ENCODE peak calls at places on chromosome 6, in nine cellular contexts. W is tibial artery; Q is ELR; C is psoas muscle; L is NCI-H1694 treated with DMSO at 0.1 percent for 48 hours; B is anterior cingulate cortex; J is activated T-helper 2 cell treated with anti-CD3 and anti-CD28 coated beads, Interferon-gamma antibody, Interleukin-2, Interleukin-4, amounts not matched to agents 10 μg/mL and 5 μg/mL and 100 μg/mL, durations not matched to agents 14 hours and 24 hours and 36 hours; R is left colon; V is activated CD4-positive, alpha-beta T cell treated with anti-CD3 and anti-CD28 coated beads for 1 hour. I is an unnamed sample.

GRCh38 chr6:43978473-43979360 is 148.5 kb downstream of the MRPL14 start:
- DNase-seq in W (peak), Q (peak), C (no peak), L (no peak), B (no peak), J (no peak), R (no peak), V (peak), I (no peak)

GRCh38 chr6:135680964-135681913 is 170.3 kb upstream of the PDE7B start:
- DNase-seq in W (no peak), Q (no peak), C (no peak), L (no peak), B (peak), J (no peak), R (no peak), V (no peak), I (no peak)

GRCh38 chr6:165511807-165512206 is 151.2 kb downstream of the PDE10A start:
- DNase-seq in W (no peak), Q (no peak), C (no peak), L (no peak), B (no peak), J (no peak), R (no peak), V (no peak), I (no peak)

GRCh38 chr6:136249336-136249735 is 775 bp downstream of the MTFR2 start:
- DNase-seq in W (no peak), Q (peak), C (no peak), L (no peak), B (no peak), J (no peak), R (no peak), V (no peak), I (no peak)

GRCh38 chr6:46062312-46062711 is 46.7 kb upstream of the CLIC5 start:
- DNase-seq in W (no peak), Q (no peak), C (no peak), L (no peak), B (no peak), J (no peak), R (peak), V (no peak), I (no peak)

GRCh38 chr6:41967312-41968287 is 26.0 kb upstream of the CCND3 start:
- DNase-seq in W (peak), Q (peak), C (no peak), L (no peak), B (no peak), J (no peak), R (no peak), V (no peak), I (no peak)

GRCh38 chr6:29992792-29993191 is 50.5 kb downstream of the HLA-A start:
- DNase-seq in W (no peak), Q (peak), C (no peak), L (no peak), B (no peak), J (no peak), R (no peak), V (no peak), I (no peak)

GRCh38 chr6:18861182-18861581 is 474.0 kb downstream of the RNF144B start:
- DNase-seq in W (no peak), Q (no peak), C (no peak), L (no peak), B (no peak), J (no peak), R (no peak), V (no peak), I (no peak)

GRCh38 chr6:81797594-81797993 is 45.1 kb upstream of the TENT5A start:
- DNase-seq in W (no peak), Q (no peak), C (no peak), L (no peak), B (no peak), J (no peak), R (no peak), V (no peak), I (no peak)

GRCh38 chr6:37243816-37244370 is 13.7 kb upstream of the TBC1D22B start:
- DNase-seq in W (no peak), Q (no peak), C (no peak), L (no peak), B (no peak), J (no peak), R (no peak), V (no peak), I (no peak)

GRCh38 chr6:73888050-73888449 is 192.0 kb downstream of the CD109 start:
- DNase-seq in W (no peak), Q (no peak), C (no peak), L (no peak), B (no peak), J (no peak), R (no peak), V (no peak), I (no peak)

GRCh38 chr6:49336514-49337131 is 126.4 kb downstream of the MMUT start:
- DNase-seq in W (no peak), Q (no peak), C (no peak), L (no peak), B (no peak), J (no peak), R (peak), V (no peak), I (peak)

GRCh38 chr6:34496103-34496685 is 30.3 kb downstream of the PACSIN1 start:
- DNase-seq in W (no peak), Q (no peak), C (no peak), L (no peak), B (no peak), J (no peak), R (no peak), V (no peak), I (no peak)

GRCh38 chr6:109743739-109744138 is 52.6 kb downstream of the FIG4 start:
- DNase-seq in W (no peak), Q (peak), C (no peak), L (no peak), B (no peak), J (no peak), R (no peak), V (no peak), I (peak)

GRCh38 chr6:64815718-64816117 is 891.3 kb downstream of the EYS start:
- DNase-seq in W (no peak), Q (no peak), C (no peak), L (no peak), B (no peak), J (no peak), R (no peak), V (no peak), I (no peak)

GRCh38 chr6:41568585-41569384 is 22.6 kb downstream of the FOXP4 start:
- DNase-seq in W (no peak), Q (no peak), C (no peak), L (no peak), B (peak), J (no peak), R (no peak), V (no peak), I (no peak)

GRCh38 chr6:138038148-138038870 is 68.9 kb downstream of the PERP start:
- DNase-seq in W (no peak), Q (no peak), C (no peak), L (peak), B (no peak), J (no peak), R (no peak), V (no peak), I (no peak)

GRCh38 chr6:108566406-108566805 is 5.7 kb downstream of the FOXO3 start:
- DNase-seq in W (no peak), Q (no peak), C (no peak), L (no peak), B (no peak), J (no peak), R (no peak), V (no peak), I (no peak)

GRCh38 chr6:26240157-26240980 is 124.6 kb upstream of the BTN3A2 start:
- DNase-seq in W (peak), Q (peak), C (no peak), L (no peak), B (peak), J (peak), R (peak), V (peak), I (no peak)

GRCh38 chr6:14079433-14079832 is 38.1 kb upstream of the CD83 start:
- DNase-seq in W (no peak), Q (no peak), C (no peak), L (no peak), B (no peak), J (no peak), R (no peak), V (no peak), I (no peak)

GRCh38 chr6:139567095-139567494 is 192.6 kb upstream of the CITED2 start:
- DNase-seq in W (no peak), Q (no peak), C (no peak), L (no peak), B (no peak), J (no peak), R (no peak), V (no peak), I (no peak)

GRCh38 chr6:140480852-140481251 is 1106.4 kb upstream of the CITED2 start:
- DNase-seq in W (peak), Q (peak), C (peak), L (no peak), B (no peak), J (no peak), R (no peak), V (no peak), I (no peak)

GRCh38 chr6:100186552-100186951 is 192.5 kb upstream of the MCHR2 start:
- DNase-seq in W (no peak), Q (peak), C (peak), L (no peak), B (no peak), J (no peak), R (no peak), V (no peak), I (no peak)

GRCh38 chr6:91634791-91635190 is 1047.9 kb upstream of the MAP3K7 start:
- DNase-seq in W (no peak), Q (no peak), C (no peak), L (no peak), B (no peak), J (no peak), R (no peak), V (no peak), I (no peak)

GRCh38 chr6:14816106-14816864 is 429.6 kb upstream of the JARID2 start:
- DNase-seq in W (no peak), Q (no peak), C (no peak), L (no peak), B (peak), J (no peak), R (no peak), V (no peak), I (no peak)

GRCh38 chr6:43180985-43181384 is 1.0 kb upstream of the CUL9 start:
- DNase-seq in W (no peak), Q (peak), C (no peak), L (no peak), B (no peak), J (no peak), R (no peak), V (no peak), I (no peak)

GRCh38 chr6:1929931-1930330 is 315.5 kb downstream of the GMDS start:
- DNase-seq in W (no peak), Q (no peak), C (no peak), L (no peak), B (no peak), J (no peak), R (no peak), V (no peak), I (no peak)

GRCh38 chr6:43076928-43077809 is 1.1 kb downstream of the PTK7 start:
- DNase-seq in W (no peak), Q (peak), C (no peak), L (peak), B (no peak), J (no peak), R (no peak), V (no peak), I (no peak)

GRCh38 chr6:89242574-89243330 is 25.6 kb upstream of the GABRR1 start:
- DNase-seq in W (no peak), Q (peak), C (no peak), L (peak), B (peak), J (no peak), R (no peak), V (no peak), I (peak)

GRCh38 chr6:154874684-154875594 is 120.2 kb upstream of the TIAM2 start:
- DNase-seq in W (no peak), Q (no peak), C (no peak), L (no peak), B (no peak), J (no peak), R (no peak), V (no peak), I (no peak)

GRCh38 chr6:83707829-83708545 is 914 bp downstream of the SNAP91 start:
- DNase-seq in W (no peak), Q (no peak), C (no peak), L (no peak), B (peak), J (no peak), R (no peak), V (no peak), I (no peak)

GRCh38 chr6:106735136-106735535 is 105.8 kb downstream of the QRSL1 start:
- DNase-seq in W (no peak), Q (no peak), C (no peak), L (no peak), B (no peak), J (no peak), R (no peak), V (no peak), I (no peak)

GRCh38 chr6:54196905-54197304 is 85.7 kb downstream of the MLIP start:
- DNase-seq in W (no peak), Q (no peak), C (no peak), L (no peak), B (no peak), J (no peak), R (no peak), V (no peak), I (no peak)

GRCh38 chr6:135128268-135128914 is 52.7 kb upstream of the MYB start:
- DNase-seq in W (no peak), Q (no peak), C (no peak), L (no peak), B (no peak), J (peak), R (no peak), V (peak), I (no peak)

GRCh38 chr6:135209803-135210202 is 28.7 kb downstream of the MYB start:
- DNase-seq in W (no peak), Q (no peak), C (no peak), L (no peak), B (no peak), J (no peak), R (no peak), V (no peak), I (no peak)

GRCh38 chr6:75824160-75824559 is 75.1 kb downstream of the MYO6 start:
- DNase-seq in W (no peak), Q (no peak), C (no peak), L (peak), B (no peak), J (no peak), R (no peak), V (no peak), I (no peak)

GRCh38 chr6:129544892-129545612 is 164.9 kb downstream of the ARHGAP18 start:
- DNase-seq in W (no peak), Q (no peak), C (no peak), L (no peak), B (no peak), J (no peak), R (no peak), V (no peak), I (no peak)

I was measured in glomerular endothelial cell.